ENCODE peak calls at places on chromosomes 11 and 22, in ten cellular contexts. C is GM12865; V is AG09319; X is ovary; F is RWPE1; O is spleen; B is astrocyte of the spinal cord; A is kidney; I is lung; L is CD4-positive, alpha-beta T cell. J is an unnamed sample.

GRCh38 chr11:30763951-30764350 is 177.8 kb upstream of the MPPED2 start:
- DNase-seq in B (no peak), A (no peak), F (no peak), O (no peak), X (no peak), C (no peak), L (no peak), V (no peak), I (no peak), J (no peak)

GRCh38 chr22:23250424-23251363 is 70.4 kb downstream of the BCR start:
- DNase-seq in F (no peak), A (no peak), V (no peak), X (no peak), B (no peak), I (no peak), O (no peak), C (no peak), L (no peak), J (no peak)

GRCh38 chr22:19434829-19435580 is 2.7 kb downstream of the MRPL40 start:
- DNase-seq in X (no peak), I (no peak), F (no peak), C (no peak), B (no peak), O (no peak), L (no peak), A (no peak), V (no peak), J (no peak)

GRCh38 chr11:116051494-116051893 is 547.3 kb upstream of the CADM1 start:
- DNase-seq in V (no peak), X (no peak), C (no peak), L (no peak), O (no peak), I (no peak), A (no peak), B (no peak), F (no peak), J (no peak)

GRCh38 chr11:106482920-106483761 is 405.7 kb downstream of the AASDHPPT start:
- DNase-seq in C (no peak), B (peak), O (no peak), F (peak), L (no peak), A (no peak), X (peak), I (no peak), V (no peak), J (no peak)

GRCh38 chr11:73198677-73199076 is 19.4 kb upstream of the P2RY2 start:
- DNase-seq in L (no peak), C (no peak), V (no peak), A (no peak), F (no peak), X (no peak), B (no peak), I (peak), O (no peak), J (no peak)

GRCh38 chr11:2593393-2593950 is 106.3 kb downstream of the KCNQ1OT1 start:
- DNase-seq in X (no peak), B (no peak), V (no peak), O (no peak), I (no peak), L (no peak), A (peak), F (no peak), C (no peak), J (no peak)

GRCh38 chr11:73215191-73216134 is 2.6 kb upstream of the P2RY2 start:
- DNase-seq in I (no peak), A (no peak), L (no peak), C (no peak), V (no peak), O (peak), B (no peak), X (peak), F (no peak), J (no peak)

GRCh38 chr22:47064416-47064815 is 302.0 kb downstream of the TBC1D22A start:
- DNase-seq in B (no peak), I (no peak), A (no peak), O (peak), F (no peak), X (peak), C (no peak), L (no peak), V (no peak), J (no peak)

GRCh38 chr11:61266602-61267001 is 25.6 kb downstream of the PGA5 start:
- DNase-seq in V (no peak), L (no peak), I (no peak), A (no peak), F (no peak), B (no peak), C (no peak), X (no peak), O (no peak), J (no peak)

GRCh38 chr22:30079952-30080533 is at the start of gene HORMAD2:
- DNase-seq in I (peak), L (no peak), X (no peak), V (no peak), B (peak), A (peak), O (no peak), C (peak), F (no peak), J (no peak)

GRCh38 chr22:43053176-43053575 is 36.0 kb downstream of the TTLL1 start:
- DNase-seq in L (no peak), F (no peak), V (no peak), X (no peak), B (no peak), O (no peak), A (no peak), C (no peak), I (no peak), J (no peak)

GRCh38 chr22:42769574-42770447 is 49.1 kb upstream of the A4GALT start:
- DNase-seq in A (peak), V (peak), F (no peak), L (no peak), X (peak), O (peak), C (peak), I (peak), B (peak), J (no peak)

GRCh38 chr11:114291381-114291780 is 4.8 kb upstream of the NNMT start:
- DNase-seq in B (peak), C (no peak), L (no peak), F (no peak), I (no peak), O (no peak), V (peak), X (no peak), A (no peak), J (no peak)

GRCh38 chr11:125457814-125458343 is 38.2 kb downstream of the FEZ1 start:
- DNase-seq in I (peak), C (no peak), L (no peak), X (no peak), O (no peak), F (no peak), B (peak), A (peak), V (peak), J (no peak)

GRCh38 chr11:829116-829945 is 1.6 kb downstream of the CRACR2B start:
- DNase-seq in I (peak), O (peak), X (peak), A (peak), F (no peak), V (no peak), B (no peak), C (no peak), L (no peak), J (no peak)

GRCh38 chr22:31826443-31826842 is 72.6 kb downstream of the DEPDC5 start:
- DNase-seq in L (no peak), A (no peak), I (no peak), B (no peak), F (no peak), V (no peak), O (no peak), X (no peak), C (no peak), J (no peak)

GRCh38 chr11:76456571-76456970 is 11.8 kb downstream of the EMSY start:
- DNase-seq in F (no peak), L (no peak), B (no peak), O (no peak), C (no peak), V (no peak), A (no peak), X (no peak), I (no peak), J (no peak)

GRCh38 chr11:76459846-76460245 is 15.0 kb downstream of the EMSY start:
- DNase-seq in C (no peak), V (no peak), F (no peak), O (no peak), L (no peak), I (no peak), B (no peak), A (no peak), X (no peak), J (no peak)

GRCh38 chr11:76462317-76462716 is 17.5 kb downstream of the EMSY start:
- DNase-seq in X (no peak), C (no peak), V (no peak), F (no peak), L (no peak), I (no peak), O (no peak), B (no peak), A (no peak), J (peak)

GRCh38 chr11:76455931-76456330 is 11.1 kb downstream of the EMSY start:
- DNase-seq in I (no peak), X (no peak), C (no peak), F (no peak), L (no peak), B (no peak), A (no peak), V (no peak), O (no peak), J (no peak)

DNA sequence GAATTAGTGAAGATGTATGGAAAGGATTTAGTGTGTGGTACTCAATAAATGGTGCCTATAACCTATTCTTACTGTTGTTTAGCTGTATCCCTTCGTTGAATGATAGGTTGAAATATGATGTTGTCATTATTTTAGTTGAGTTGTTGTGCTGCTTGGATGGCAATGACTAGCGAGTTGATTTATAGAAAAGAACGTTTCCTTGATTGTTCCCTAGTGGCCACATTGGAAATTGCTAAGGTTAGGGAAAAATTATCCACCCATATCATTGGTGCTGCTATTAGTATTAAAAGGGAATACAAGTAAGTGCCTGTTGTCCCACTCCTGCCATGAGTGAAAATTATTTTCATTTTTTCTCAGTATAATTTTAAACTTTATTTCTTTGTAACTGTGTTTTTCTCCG is 14.5 kb downstream of the EMSY start:
- DNase-seq in V (no peak), I (no peak), O (no peak), A (no peak), B (no peak), F (peak), L (no peak), C (no peak), X (no peak), J (no peak)
- TF ChIP-seq CTCF in V (peak), I (no peak), O (peak), A (peak), B (peak), F (peak), L (no peak), C (peak), X (no peak), J (no peak)

GRCh38 chr11:65571940-65572339 is 398 bp upstream of the FAM89B start:
- DNase-seq in C (no peak), F (peak), A (no peak), X (no peak), V (no peak), O (no peak), B (peak), I (no peak), L (no peak), J (no peak)
- TF ChIP-seq CTCF in C (peak), F (peak), A (peak), X (peak), V (peak), O (no peak), B (peak), I (no peak), L (peak), J (peak)

GRCh38 chr11:13210424-13210823 is 67.2 kb upstream of the BMAL1 start:
- DNase-seq in L (peak), X (peak), O (no peak), I (peak), C (peak), A (no peak), V (peak), F (peak), B (peak), J (no peak)
- TF ChIP-seq CTCF in L (peak), X (peak), O (peak), I (peak), C (peak), A (peak), V (peak), F (peak), B (peak), J (peak)

GRCh38 chr11:123939317-123939716 is at the start of gene OR4D5:
- DNase-seq in B (no peak), A (no peak), C (no peak), O (no peak), X (no peak), L (no peak), F (no peak), I (no peak), V (no peak), J (no peak)
- TF ChIP-seq CTCF in B (no peak), A (no peak), C (no peak), O (no peak), X (no peak), L (no peak), F (no peak), I (no peak), V (no peak), J (no peak)

DNA sequence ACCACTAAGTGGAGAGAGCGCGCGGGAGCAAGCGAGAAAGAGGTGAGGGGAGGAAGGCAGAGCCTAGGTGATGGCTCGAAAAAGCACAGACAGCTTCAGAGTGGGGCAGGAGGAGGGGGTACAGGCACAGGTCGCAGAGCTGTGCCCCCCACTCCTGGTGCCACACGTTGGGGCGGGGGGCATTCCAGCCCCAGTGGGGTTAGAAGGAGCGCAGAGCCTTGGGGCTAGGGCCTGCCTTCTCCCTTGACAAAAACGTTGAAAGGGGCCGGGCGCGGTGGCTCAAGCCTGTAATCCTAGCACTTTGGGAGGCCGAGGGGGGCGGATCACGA is 41.6 kb upstream of the ISX start:
- DNase-seq in L (no peak), A (no peak), O (no peak), V (no peak), X (no peak), I (no peak), B (no peak), C (no peak), F (no peak), J (no peak)
- TF ChIP-seq CTCF in L (peak), A (no peak), O (peak), V (no peak), X (no peak), I (no peak), B (no peak), C (no peak), F (peak), J (no peak)

DNA sequence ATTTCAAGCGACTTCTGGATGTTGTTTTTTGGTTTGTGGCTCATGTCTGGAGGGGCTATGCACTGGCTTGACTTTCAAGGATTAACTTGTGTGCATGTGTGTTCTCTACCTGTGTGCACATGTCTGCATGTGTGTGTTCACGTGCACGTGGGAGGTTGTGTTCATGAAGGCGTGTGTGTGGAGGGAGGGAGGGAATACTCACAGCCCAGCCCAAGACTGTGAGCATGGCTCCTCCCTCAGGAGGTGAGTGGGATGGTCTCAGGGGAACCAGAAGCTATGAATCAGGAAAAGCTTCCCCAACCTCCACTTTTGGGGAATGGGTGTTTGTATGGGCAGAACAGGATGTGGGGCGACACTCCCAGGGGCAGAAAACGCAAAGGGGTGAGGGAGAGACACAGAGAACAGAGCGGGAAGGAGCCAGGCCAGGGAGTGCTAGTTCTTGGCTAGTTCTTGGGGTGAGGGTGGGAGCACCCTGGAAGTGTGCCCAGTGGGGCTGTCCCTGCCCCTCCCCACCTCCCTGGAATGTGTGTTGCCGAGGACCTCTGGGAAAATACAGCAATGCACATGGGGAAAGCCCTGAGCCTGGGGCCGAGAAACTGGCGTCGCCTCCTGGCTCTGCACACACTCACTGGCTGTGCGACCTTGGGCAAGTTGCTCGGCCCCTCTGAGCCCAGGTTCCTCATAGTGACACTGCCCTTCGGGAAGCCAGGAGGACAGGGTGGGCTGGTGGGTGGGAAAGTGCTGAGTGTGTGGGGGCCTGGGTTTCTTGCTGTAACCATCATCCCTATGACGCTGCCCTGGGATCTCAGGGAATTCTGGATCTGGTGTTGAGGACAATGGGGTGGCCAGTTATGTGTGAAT is 16.9 kb upstream of the ALX4 start:
- DNase-seq in A (peak), I (no peak), F (no peak), B (no peak), X (peak), C (no peak), L (no peak), V (no peak), O (peak), J (no peak)
- TF ChIP-seq CTCF in A (no peak), I (no peak), F (no peak), B (peak), X (no peak), C (no peak), L (no peak), V (no peak), O (no peak), J (no peak)

DNA sequence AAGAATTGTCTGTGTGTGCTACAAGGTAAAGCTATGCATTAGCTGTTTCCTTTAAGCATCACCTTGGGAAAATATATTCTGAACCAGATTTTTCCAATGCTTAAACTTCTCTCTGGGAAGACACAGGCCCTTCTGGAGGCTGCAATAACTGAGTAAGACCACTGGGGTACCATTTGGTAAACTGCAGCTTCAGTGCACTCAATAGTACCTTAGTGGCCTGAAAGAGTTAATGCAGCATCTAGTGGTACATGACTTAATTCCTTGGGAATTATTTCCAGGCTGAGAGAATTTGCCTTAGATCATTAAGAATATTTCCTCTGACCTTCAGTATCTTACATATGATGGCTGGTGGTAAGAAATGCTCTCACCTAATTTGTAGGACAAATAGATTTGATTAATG is 727.4 kb downstream of the DLG2 start:
- DNase-seq in B (peak), X (no peak), A (no peak), F (no peak), C (peak), O (no peak), I (no peak), L (no peak), V (no peak), J (no peak)
- TF ChIP-seq CTCF in B (peak), X (no peak), A (no peak), F (no peak), C (peak), O (no peak), I (no peak), L (no peak), V (no peak), J (peak)

DNA sequence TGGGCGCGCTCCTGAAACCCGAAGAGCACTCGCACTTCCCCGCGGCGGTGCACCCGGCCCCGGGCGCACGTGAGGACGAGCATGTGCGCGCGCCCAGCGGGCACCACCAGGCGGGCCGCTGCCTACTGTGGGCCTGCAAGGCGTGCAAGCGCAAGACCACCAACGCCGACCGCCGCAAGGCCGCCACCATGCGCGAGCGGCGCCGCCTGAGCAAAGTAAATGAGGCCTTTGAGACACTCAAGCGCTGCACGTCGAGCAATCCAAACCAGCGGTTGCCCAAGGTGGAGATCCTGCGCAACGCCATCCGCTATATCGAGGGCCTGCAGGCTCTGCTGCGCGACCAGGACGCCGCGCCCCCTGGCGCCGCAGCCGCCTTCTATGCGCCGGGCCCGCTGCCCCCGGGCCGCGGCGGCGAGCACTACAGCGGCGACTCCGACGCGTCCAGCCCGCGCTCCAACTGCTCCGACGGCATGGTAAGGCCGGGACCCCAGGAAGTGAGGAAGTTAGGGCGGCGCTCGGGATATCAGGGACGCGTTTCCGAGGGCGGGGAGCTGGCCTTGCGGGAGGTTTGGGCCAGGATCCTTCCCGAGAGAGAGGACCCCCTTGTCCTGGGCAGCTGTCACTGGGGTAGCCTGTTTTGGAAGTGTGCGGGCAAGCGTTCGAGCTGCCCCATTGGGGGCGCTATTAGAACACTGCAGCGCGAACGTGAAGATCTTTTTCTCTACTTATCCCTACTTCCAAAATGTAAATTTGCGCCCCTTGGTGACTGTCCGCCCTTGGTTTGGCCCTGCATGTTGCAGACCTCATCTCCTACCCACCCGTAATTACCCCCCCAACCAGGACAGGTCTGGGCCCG is 797 bp downstream of the MYOD1 start:
- DNase-seq in F (no peak), V (no peak), O (no peak), B (no peak), L (no peak), I (no peak), A (no peak), C (no peak), X (no peak), J (no peak)
- TF ChIP-seq CTCF in F (no peak), V (no peak), O (no peak), B (peak), L (no peak), I (no peak), A (no peak), C (no peak), X (no peak), J (peak)

J was measured in D721Med.